ENCODE peak calls at places on chromosomes 5 and 9, in eight cellular contexts. H, L, O, Y, U, R, G and Z are unnamed samples.

GRCh38 chr5:150009671-150010387 is 9.3 kb downstream of the HMGXB3 start:
- DNase-seq in H (peak; percentile 58), L (no peak), O (no peak), Y (no peak), U (no peak), R (no peak), G (no peak), Z (no peak)

GRCh38 chr5:136211282-136211681 is 18.3 kb upstream of the SMIM32 start:
- DNase-seq in H (no peak), L (no peak), O (no peak), Y (no peak), U (peak; percentile 33), R (no peak), G (no peak), Z (no peak)

GRCh38 chr5:135232958-135233357 is 166.1 kb downstream of the MACROH2A1 start:
- DNase-seq in H (no peak), L (no peak), O (no peak), Y (no peak), U (no peak), R (no peak), G (no peak), Z (peak; percentile 58)

GRCh38 chr9:130871395-130872057 is 25.1 kb downstream of the QRFP start:
- DNase-seq in H (no peak), L (no peak), O (no peak), Y (no peak), U (no peak), R (no peak), G (no peak), Z (peak; percentile 27)

GRCh38 chr9:129352157-129352870 is 174.3 kb upstream of the IER5L start:
- DNase-seq in H (peak; percentile 43), L (no peak), O (no peak), Y (no peak), U (peak; percentile 93), R (peak; percentile 38), G (no peak), Z (peak; percentile 84)

GRCh38 chr5:160805376-160805775 is 46.6 kb downstream of the ATP10B start:
- DNase-seq in H (no peak), L (no peak), O (no peak), Y (no peak), U (no peak), R (no peak), G (no peak), Z (no peak)

GRCh38 chr5:8192840-8193239 is 323.9 kb downstream of the MTRR start:
- DNase-seq in H (no peak), L (no peak), O (no peak), Y (no peak), U (no peak), R (no peak), G (no peak), Z (no peak)

GRCh38 chr5:78016831-78017529 is 240.8 kb upstream of the TBCA start:
- DNase-seq in H (no peak), L (no peak), O (no peak), Y (no peak), U (peak; percentile 64), R (no peak), G (no peak), Z (no peak)

GRCh38 chr5:138978085-138978484 is 103.0 kb upstream of the LRRTM2 start:
- DNase-seq in H (peak; percentile 40), L (no peak), O (no peak), Y (no peak), U (no peak), R (no peak), G (no peak), Z (no peak)

GRCh38 chr5:9895305-9895650 is 265.1 kb upstream of the TAS2R1 start:
- DNase-seq in H (no peak), L (no peak), O (no peak), Y (no peak), U (no peak), R (no peak), G (no peak), Z (no peak)

GRCh38 chr5:139877129-139877597 is 81.6 kb downstream of the PSD2 start:
- DNase-seq in H (no peak), L (no peak), O (no peak), Y (no peak), U (no peak), R (no peak), G (no peak), Z (no peak)

GRCh38 chr9:125203259-125203658 is 2.9 kb downstream of the RABEPK start:
- DNase-seq in H (no peak), L (no peak), O (no peak), Y (no peak), U (no peak), R (no peak), G (no peak), Z (no peak)

GRCh38 chr5:154461531-154461930 is 15.7 kb downstream of the SAP30L start:
- DNase-seq in H (peak; percentile 60), L (no peak), O (no peak), Y (peak; percentile 72), U (no peak), R (no peak), G (no peak), Z (no peak)

GRCh38 chr9:81083821-81084512 is 605.4 kb downstream of the TLE1 start:
- DNase-seq in H (peak; percentile 39), L (no peak), O (no peak), Y (peak; percentile 68), U (no peak), R (no peak), G (no peak), Z (no peak)

GRCh38 chr9:106745457-106745856 is 117.5 kb upstream of the ZNF462 start:
- DNase-seq in H (peak; percentile 44), L (no peak), O (no peak), Y (no peak), U (no peak), R (no peak), G (no peak), Z (no peak)

GRCh38 chr9:73596321-73596720 is 444.7 kb downstream of the ANXA1 start:
- DNase-seq in H (no peak), L (no peak), O (no peak), Y (no peak), U (peak; percentile 48), R (no peak), G (no peak), Z (no peak)

GRCh38 chr9:33926746-33927485 is 110.0 kb downstream of the UBE2R2 start:
- DNase-seq in H (no peak), L (no peak), O (no peak), Y (no peak), U (no peak), R (no peak), G (no peak), Z (no peak)

GRCh38 chr9:33921967-33922895 is 105.3 kb downstream of the UBE2R2 start:
- DNase-seq in H (peak; percentile 32), L (no peak), O (peak; percentile 52), Y (peak; percentile 28), U (peak; percentile 46), R (peak; percentile 17), G (no peak), Z (no peak)

GRCh38 chr9:33924978-33925797 is 108.2 kb downstream of the UBE2R2 start:
- DNase-seq in H (peak; percentile 74), L (peak; percentile 67), O (peak; percentile 76), Y (peak; percentile 66), U (peak; percentile 80), R (peak; percentile 66), G (no peak), Z (no peak)

GRCh38 chr9:33923079-33923478 is 106.1 kb downstream of the UBE2R2 start:
- DNase-seq in H (no peak), L (no peak), O (no peak), Y (no peak), U (no peak), R (no peak), G (no peak), Z (no peak)

DNA sequence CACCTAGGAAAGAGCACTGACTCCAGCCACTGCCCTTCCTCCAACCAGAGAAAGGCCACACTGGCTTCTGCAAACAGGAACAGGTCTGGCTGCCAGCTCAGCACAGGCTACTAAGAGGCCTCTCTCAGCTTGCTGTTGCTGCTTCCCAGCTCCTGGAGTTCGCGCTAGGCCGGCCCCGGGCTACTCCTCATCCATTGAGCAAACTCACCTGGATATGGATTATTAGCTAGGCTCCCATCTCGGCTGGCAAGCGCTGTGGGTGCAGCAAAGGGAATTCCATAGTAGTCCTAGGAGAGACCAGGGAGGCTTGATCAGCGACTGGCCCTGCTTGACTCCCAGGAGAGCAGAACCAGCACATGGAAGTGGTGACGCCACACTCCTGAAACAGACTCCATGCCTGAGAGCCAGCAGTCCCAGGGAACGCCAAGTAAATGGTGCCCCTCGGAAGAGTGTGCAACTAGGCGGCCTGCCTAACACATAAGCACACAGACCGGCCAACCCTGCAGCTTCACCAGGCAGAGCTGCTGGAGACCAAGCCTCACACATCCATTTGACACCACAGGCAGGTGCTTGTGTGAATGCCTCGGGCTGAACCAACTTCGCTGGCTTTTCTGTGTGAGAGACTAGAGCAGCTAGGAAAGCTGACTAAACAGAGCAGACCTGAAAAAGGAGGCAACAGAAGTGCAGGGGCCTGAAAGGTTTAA is 107.2 kb downstream of the UBE2R2 start:
- DNase-seq in H (no peak), L (peak; percentile 60), O (no peak), Y (no peak), U (no peak), R (no peak), G (no peak), Z (peak; percentile 78)
- H3K36me3 ChIP-seq in H (peaks cover 52% of the 10 kb centered on the region), L (peaks cover 52% of the 10 kb centered on the region), O (peaks cover 100% of the 10 kb centered on the region), Y (peaks cover 80% of the 10 kb centered on the region), U (no peaks in the 10 kb centered on the region), R (no peaks in the 10 kb centered on the region), G (peaks cover 63% of the 10 kb centered on the region), Z (peaks cover 45% of the 10 kb centered on the region)

GRCh38 chr9:123376218-123377071 is 20.4 kb downstream of the CRB2 start:
- DNase-seq in H (no peak), L (no peak), O (no peak), Y (no peak), U (no peak), R (peak; percentile 40), G (no peak), Z (no peak)
- H3K4me3 ChIP-seq in H (no peak overlapping the region), L (no peak overlapping the region), O (no peak overlapping the region), Y (no peak overlapping the region), U (no peak overlapping the region), R (no peak overlapping the region), G (no peak overlapping the region), Z (no peak overlapping the region)

GRCh38 chr5:50318220-50318619 is 122.9 kb downstream of the EMB start:
- DNase-seq in H (no peak), L (no peak), O (no peak), Y (no peak), U (no peak), R (no peak), G (no peak), Z (no peak)

GRCh38 chr5:50325237-50325832 is 115.8 kb downstream of the EMB start:
- DNase-seq in H (peak; percentile 33), L (no peak), O (peak; percentile 68), Y (peak; percentile 2), U (peak; percentile 10), R (peak; percentile 2), G (no peak), Z (no peak)

GRCh38 chr5:50320131-50320749 is 120.8 kb downstream of the EMB start:
- DNase-seq in H (no peak), L (no peak), O (peak; percentile 44), Y (no peak), U (no peak), R (no peak), G (no peak), Z (no peak)
- TF ChIP-seq CTCF in H (no peak), L (no peak), O (peak; percentile 95), Y (peak; percentile 66), U (no peak), R (no peak), G (no peak), Z (no peak)

DNA sequence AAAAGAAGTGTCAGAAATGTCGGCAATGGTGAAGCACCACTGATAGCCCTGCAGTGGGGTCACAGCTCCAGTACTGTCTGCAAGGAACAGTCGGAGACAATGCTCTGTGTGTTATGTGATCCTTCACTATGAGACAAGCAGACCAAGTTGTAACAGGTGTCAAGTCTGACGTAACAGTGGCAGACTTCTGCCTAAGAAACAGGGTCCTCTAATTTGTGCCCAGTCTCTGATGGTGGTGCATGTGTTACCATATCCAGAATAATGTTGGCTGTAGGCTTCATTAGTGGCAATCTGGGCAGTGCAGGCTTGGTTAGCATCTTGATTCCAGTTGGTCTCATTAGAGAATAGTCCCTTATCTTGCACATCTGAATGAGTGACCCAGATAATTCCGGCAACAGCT is 33.7 kb downstream of the ZNF131 start:
- DNase-seq in H (no peak), L (no peak), O (no peak), Y (no peak), U (no peak), R (no peak), G (no peak), Z (no peak)
- H3K36me3 ChIP-seq in H (no peaks in the 10 kb centered on the region), L (no peaks in the 10 kb centered on the region), O (peaks cover 94% of the 10 kb centered on the region), Y (peaks cover 3% of the 10 kb centered on the region), U (no peaks in the 10 kb centered on the region), R (no peaks in the 10 kb centered on the region), G (no peaks in the 10 kb centered on the region), Z (no peaks in the 10 kb centered on the region)